ENCODE peak calls at places on chromosomes 3 and 15, in seven cellular contexts. E is HepG2, Y is Panc1, H is OCI-LY7, N is K562, D is IMR-90, A is endothelial cell of umbilical vein. O is an unnamed sample.
A peak's percentile ranks its signal among the peaks of the same experiment; 100 is the strongest.

GRCh38 chr3:61381745-61382392 is 130.6 kb upstream of the FHIT start:
- DNase-seq in N (peak; percentile 21), H (peak; percentile 59), Y (no peak), E (peak; percentile 35), D (peak; percentile 7), A (peak; percentile 33), O (no peak)

GRCh38 chr3:23748398-23749110 is 57.2 kb upstream of the UBE2E1 start:
- DNase-seq in D (peak; percentile 89), N (no peak), A (no peak), Y (no peak), H (no peak), E (no peak), O (no peak)

GRCh38 chr3:133455281-133455680 is 55.4 kb downstream of the BFSP2 start:
- DNase-seq in H (no peak), Y (no peak), E (no peak), D (no peak), N (no peak), A (no peak), O (no peak)

GRCh38 chr3:195583831-195584542 is at the start of gene APOD:
- DNase-seq in N (peak; percentile 65), Y (no peak), A (peak; percentile 48), H (no peak), D (peak; percentile 13), E (no peak), O (no peak)

GRCh38 chr3:25768851-25769250 is 14.4 kb downstream of the NGLY1 start:
- DNase-seq in A (no peak), D (no peak), H (no peak), Y (no peak), E (no peak), N (no peak), O (no peak)

GRCh38 chr15:68368731-68369435 is 63.1 kb downstream of the ITGA11 start:
- DNase-seq in D (peak; percentile 58), N (no peak), A (peak; percentile 83), Y (no peak), H (no peak), E (no peak), O (no peak)

GRCh38 chr3:13474021-13474420 is 6.1 kb upstream of the HDAC11 start:
- DNase-seq in H (no peak), D (no peak), E (no peak), N (no peak), Y (no peak), A (no peak), O (no peak)

GRCh38 chr3:168249048-168249538 is 153.4 kb upstream of the GOLIM4 start:
- DNase-seq in Y (no peak), A (peak; percentile 14), N (no peak), H (no peak), E (no peak), D (peak; percentile 17), O (no peak)

GRCh38 chr3:45105855-45106655 is 40.1 kb downstream of the CDCP1 start:
- DNase-seq in D (peak; percentile 94), E (no peak), A (peak; percentile 13), Y (peak; percentile 58), N (peak; percentile 75), H (no peak), O (no peak)

GRCh38 chr15:40845511-40846284 is 1.9 kb downstream of the SPINT1 start:
- DNase-seq in Y (no peak), N (peak; percentile 37), D (no peak), A (no peak), H (no peak), E (peak; percentile 86), O (no peak)

GRCh38 chr3:135844381-135844780 is 121.1 kb upstream of the PPP2R3A start:
- DNase-seq in N (no peak), H (no peak), A (no peak), Y (no peak), D (no peak), E (no peak), O (no peak)

GRCh38 chr3:188123170-188123920 is 30.6 kb upstream of the LPP start:
- DNase-seq in E (peak; percentile 95), H (peak; percentile 77), A (no peak), D (peak; percentile 57), N (no peak), Y (no peak), O (no peak)

GRCh38 chr3:12644297-12644937 is 19.5 kb downstream of the RAF1 start:
- DNase-seq in E (no peak), Y (no peak), H (no peak), N (no peak), A (no peak), D (peak; percentile 82), O (no peak)

GRCh38 chr15:48570838-48571237 is 74.7 kb downstream of the FBN1 start:
- DNase-seq in N (no peak), D (no peak), A (no peak), H (no peak), Y (no peak), E (no peak), O (no peak)

GRCh38 chr3:183958775-183959174 is 58.9 kb downstream of the ABCC5 start:
- DNase-seq in H (no peak), A (no peak), N (no peak), D (no peak), E (no peak), Y (no peak), O (no peak)

GRCh38 chr15:48936666-48937065 is 27.1 kb downstream of the SHC4 start:
- DNase-seq in H (no peak), E (no peak), N (no peak), Y (no peak), D (peak; percentile 87), A (no peak), O (no peak)

GRCh38 chr3:124995460-124995994 is 60.3 kb downstream of the HEG1 start:
- DNase-seq in D (peak; percentile 48), H (peak; percentile 42), A (peak; percentile 67), N (peak; percentile 47), E (peak; percentile 49), Y (peak; percentile 27), O (peak; percentile 13)

GRCh38 chr3:192514081-192514753 is 213.1 kb downstream of the FGF12 start:
- DNase-seq in Y (no peak), N (peak; percentile 2), D (no peak), E (no peak), A (peak; percentile 40), H (no peak), O (no peak)

GRCh38 chr3:81395739-81396138 is 365.7 kb downstream of the GBE1 start:
- DNase-seq in A (no peak), D (no peak), H (no peak), N (peak; percentile 0), Y (no peak), E (peak; percentile 1), O (no peak)

GRCh38 chr3:29978036-29978435 is 628.4 kb upstream of the TGFBR2 start:
- DNase-seq in A (no peak), H (no peak), E (no peak), Y (no peak), N (no peak), D (no peak), O (no peak)

GRCh38 chr3:167750273-167750971 is 14.9 kb downstream of the SERPINI1 start:
- DNase-seq in Y (no peak), H (peak; percentile 81), D (no peak), A (no peak), N (no peak), E (no peak), O (peak; percentile 51)

GRCh38 chr3:123312331-123313265 is 110.9 kb downstream of the SEC22A start:
- DNase-seq in A (no peak), E (no peak), Y (no peak), N (no peak), D (peak; percentile 4), H (no peak), O (no peak)

GRCh38 chr3:182183716-182184430 is 472.1 kb downstream of the SOX2 start:
- DNase-seq in Y (no peak), N (no peak), D (no peak), H (no peak), E (no peak), A (no peak), O (no peak)

GRCh38 chr3:38125305-38126120 is 11.4 kb downstream of the ACAA1 start:
- DNase-seq in A (no peak), N (no peak), E (no peak), D (no peak), Y (no peak), H (no peak), O (no peak)

GRCh38 chr15:92808611-92809063 is 91.5 kb upstream of the CHD2 start:
- DNase-seq in E (no peak), D (peak; percentile 43), N (no peak), H (no peak), A (no peak), Y (no peak), O (no peak)

GRCh38 chr3:58333206-58334012 is 717 bp downstream of the PXK start:
- DNase-seq in Y (no peak), A (peak; percentile 46), H (peak; percentile 75), N (peak; percentile 33), E (no peak), D (no peak), O (no peak)
- TF ChIP-seq CTCF in Y (no peak), A (no peak), H (peak; percentile 72), N (no peak), E (peak; percentile 41), D (no peak), O (peak; percentile 36)

DNA sequence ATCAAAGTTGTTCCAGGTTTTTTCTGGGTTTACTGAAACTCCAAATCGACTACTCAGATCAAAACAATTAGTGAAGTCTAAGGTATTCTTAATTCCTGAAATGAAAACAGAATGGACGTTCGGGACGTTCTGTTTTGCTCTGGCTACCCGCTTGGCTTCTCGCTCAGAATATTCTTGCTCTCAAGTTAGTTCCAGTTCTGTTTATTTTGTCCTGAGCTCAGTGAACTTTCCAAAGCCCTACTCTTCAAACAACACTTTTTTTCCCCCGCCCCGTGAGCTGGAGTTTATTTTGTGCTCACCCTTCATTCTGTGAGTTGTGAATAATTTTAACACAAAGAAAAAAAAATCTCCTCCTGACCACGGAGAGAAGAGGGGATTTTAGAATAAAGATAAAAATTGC is 72.6 kb downstream of the SAMMSON start:
- DNase-seq in Y (no peak), H (no peak), A (peak; percentile 12), D (no peak), E (peak; percentile 30), N (no peak), O (no peak)
- H3K4me3 ChIP-seq in Y (no peak overlapping the region), H (no peak overlapping the region), A (peak overlapping the region; percentile 16), D (peak overlapping the region; percentile 31), E (no peak overlapping the region), N (no peak overlapping the region), O (no peak overlapping the region)

GRCh38 chr3:155629006-155629405 is 115.9 kb downstream of the PLCH1 start:
- DNase-seq in E (no peak), Y (no peak), D (no peak), A (no peak), N (no peak), H (no peak), O (no peak)
- TF ChIP-seq CTCF in E (no peak), Y (no peak), D (no peak), A (no peak), N (no peak), H (no peak), O (no peak)

GRCh38 chr3:33100229-33100628 is 3.3 kb upstream of the GLB1 start:
- DNase-seq in N (peak; percentile 60), Y (no peak), E (no peak), H (no peak), D (no peak), A (no peak), O (no peak)

GRCh38 chr3:33103034-33103433 is 6.1 kb upstream of the GLB1 start:
- DNase-seq in H (no peak), Y (no peak), A (no peak), N (no peak), D (no peak), E (no peak), O (no peak)

GRCh38 chr3:33103480-33103879 is 6.5 kb upstream of the GLB1 start:
- DNase-seq in A (no peak), E (no peak), H (no peak), Y (no peak), N (no peak), D (no peak), O (no peak)

GRCh38 chr3:33105341-33105943 is 8.4 kb upstream of the CRTAP start:
- DNase-seq in E (no peak), H (no peak), Y (no peak), N (no peak), D (no peak), A (no peak), O (no peak)

GRCh38 chr3:33104803-33105202 is 7.9 kb upstream of the GLB1 start:
- DNase-seq in N (no peak), E (no peak), H (no peak), Y (no peak), A (no peak), D (no peak), O (no peak)
- H3K4me3 ChIP-seq in N (no peak overlapping the region), E (no peak overlapping the region), H (no peak overlapping the region), Y (no peak overlapping the region), A (no peak overlapping the region), D (no peak overlapping the region), O (no peak overlapping the region)

O was measured in GM12864.